ENCODE peak calls at places on chromosomes 1 and 21, in nine cellular contexts. D is kidney epithelial cell; K is endothelial cell of umbilical vein; R is ascending aorta; A is fibroblast of lung; W is lung; X is heart right ventricle; C is CD8-positive, alpha-beta T cell; Q is psoas muscle. S is an unnamed sample.

GRCh38 chr21:33024278-33025103 is 1.2 kb upstream of the OLIG2 start:
- DNase-seq in C (no peak), K (no peak), Q (no peak), R (no peak), X (no peak), W (no peak), D (no peak), A (no peak), S (no peak)

GRCh38 chr1:9263984-9264929 is 28.4 kb upstream of the SPSB1 start:
- DNase-seq in W (no peak), A (no peak), K (no peak), R (no peak), D (no peak), X (no peak), C (no peak), Q (no peak), S (no peak)

GRCh38 chr1:26376050-26376449 is 3.5 kb upstream of the ZNF683 start:
- DNase-seq in W (no peak), C (no peak), D (no peak), R (no peak), A (no peak), X (no peak), Q (no peak), K (no peak), S (no peak)

GRCh38 chr1:154621875-154622274 is 13.9 kb upstream of the ADAR start:
- DNase-seq in K (no peak), R (no peak), A (no peak), W (no peak), C (no peak), Q (no peak), X (no peak), D (no peak), S (no peak)

GRCh38 chr1:20234761-20235540 is 48.6 kb upstream of the PLA2G2C start:
- DNase-seq in Q (no peak), K (no peak), C (no peak), D (no peak), A (no peak), W (no peak), X (no peak), R (no peak), S (no peak)

GRCh38 chr1:76142771-76143540 is 68.4 kb downstream of the ST6GALNAC3 start:
- DNase-seq in C (no peak), X (no peak), D (no peak), A (peak; percentile 46), K (peak; percentile 37), W (no peak), Q (no peak), R (no peak), S (no peak)

GRCh38 chr1:169906938-169907337 is 13.2 kb upstream of the SCYL3 start:
- DNase-seq in A (peak; percentile 48), Q (no peak), C (no peak), R (no peak), D (no peak), W (no peak), X (no peak), K (no peak), S (no peak)

GRCh38 chr21:25062061-25062460 is 545.2 kb downstream of the MRPL39 start:
- DNase-seq in X (no peak), R (no peak), Q (no peak), K (no peak), C (no peak), W (no peak), D (no peak), A (no peak), S (no peak)

GRCh38 chr1:114328505-114328904 is 174.8 kb upstream of the SYT6 start:
- DNase-seq in Q (no peak), D (no peak), X (no peak), C (no peak), W (no peak), R (no peak), A (no peak), K (no peak), S (no peak)

GRCh38 chr1:229440821-229441537 is 7.1 kb upstream of the ACTA1 start:
- DNase-seq in X (no peak), C (no peak), K (no peak), R (no peak), D (peak; percentile 47), W (no peak), Q (no peak), A (peak; percentile 84), S (no peak)

GRCh38 chr1:156310962-156311361 is 11.9 kb upstream of the VHLL start:
- DNase-seq in K (no peak), R (no peak), Q (peak; percentile 60), W (no peak), D (no peak), A (peak; percentile 67), X (no peak), C (no peak), S (no peak)

GRCh38 chr1:75796376-75797272 is at the start of gene MSH4:
- DNase-seq in R (no peak), Q (peak; percentile 16), A (no peak), W (no peak), D (no peak), K (no peak), C (no peak), X (no peak), S (no peak)

GRCh38 chr1:205631010-205631726 is 643 bp downstream of the ELK4 start:
- DNase-seq in A (peak; percentile 62), W (peak; percentile 51), Q (peak; percentile 70), X (peak; percentile 53), K (peak; percentile 90), C (peak; percentile 76), D (no peak), R (peak; percentile 79), S (peak; percentile 75)

GRCh38 chr1:111145542-111145941 is 5.5 kb downstream of the CEPT1 start:
- DNase-seq in A (no peak), X (no peak), C (no peak), R (no peak), K (no peak), Q (no peak), D (no peak), W (no peak), S (no peak)

GRCh38 chr21:30935889-30936168 is 54.4 kb upstream of the KRTAP11-1 start:
- DNase-seq in K (no peak), R (no peak), X (no peak), C (no peak), A (no peak), Q (no peak), W (no peak), D (no peak), S (no peak)

GRCh38 chr1:47726496-47726855 is 270.7 kb downstream of the TRABD2B start:
- DNase-seq in Q (no peak), X (no peak), C (no peak), A (no peak), W (no peak), R (no peak), D (no peak), K (no peak), S (no peak)

GRCh38 chr1:47722909-47723580 is 274.1 kb downstream of the TRABD2B start:
- DNase-seq in A (no peak), K (no peak), Q (no peak), X (no peak), W (no peak), D (no peak), R (no peak), C (no peak), S (no peak)

GRCh38 chr1:47725000-47725731 is 272.0 kb downstream of the TRABD2B start:
- DNase-seq in C (no peak), R (no peak), D (no peak), A (no peak), K (no peak), W (no peak), X (no peak), Q (no peak), S (no peak)

GRCh38 chr1:47725732-47726495 is 271.3 kb downstream of the TRABD2B start:
- DNase-seq in R (peak; percentile 89), Q (peak; percentile 69), K (peak; percentile 74), X (peak; percentile 78), C (peak; percentile 59), W (peak; percentile 75), D (no peak), A (peak; percentile 74), S (peak; percentile 77)

GRCh38 chr1:47724427-47724999 is 272.7 kb downstream of the TRABD2B start:
- DNase-seq in A (no peak), W (no peak), D (no peak), Q (no peak), R (no peak), X (no peak), C (no peak), K (no peak), S (no peak)
- H3K4me3 ChIP-seq in A (no peak overlapping the region), W (no peak overlapping the region), D (no peak overlapping the region), Q (peak overlapping the region; percentile 41), R (peak overlapping the region; percentile 50), X (no peak overlapping the region), C (no peak overlapping the region), K (no peak overlapping the region), S (no peak overlapping the region)

GRCh38 chr1:22641247-22641646 is 2.2 kb upstream of the C1QC start:
- DNase-seq in W (no peak), K (no peak), A (no peak), X (no peak), C (no peak), Q (no peak), R (no peak), D (no peak), S (no peak)

GRCh38 chr1:22636927-22637326 is 499 bp downstream of the C1QA start:
- DNase-seq in W (no peak), A (no peak), D (no peak), X (no peak), C (no peak), R (no peak), K (no peak), Q (no peak), S (no peak)

GRCh38 chr1:22638476-22639234 is 2.2 kb downstream of the C1QA start:
- DNase-seq in C (no peak), Q (no peak), D (no peak), A (no peak), X (no peak), W (no peak), R (no peak), K (no peak), S (no peak)

GRCh38 chr1:22637952-22638445 is 1.6 kb downstream of the C1QA start:
- DNase-seq in R (no peak), D (no peak), K (no peak), X (no peak), W (no peak), C (no peak), Q (no peak), A (no peak), S (no peak)

GRCh38 chr1:22639286-22639685 is 2.9 kb downstream of the C1QA start:
- DNase-seq in R (no peak), X (no peak), Q (no peak), W (no peak), D (no peak), K (peak; percentile 17), A (peak; percentile 34), C (no peak), S (no peak)
- TF ChIP-seq CTCF in R (no peak), X (no peak), Q (no peak), W (no peak), D (no peak), K (no peak), A (no peak), C (no peak), S (no peak)

GRCh38 chr1:187903223-187903622 is 1074.5 kb downstream of the PLA2G4A start:
- DNase-seq in A (no peak), K (no peak), R (no peak), C (no peak), D (no peak), W (no peak), X (no peak), Q (no peak), S (no peak)
- H3K27me3 ChIP-seq in A (no peaks in the 10 kb centered on the region), K (no peaks in the 10 kb centered on the region), R (no peaks in the 10 kb centered on the region), C (no peaks in the 10 kb centered on the region), D (no peaks in the 10 kb centered on the region), W (no peaks in the 10 kb centered on the region), X (no peaks in the 10 kb centered on the region), Q (no peaks in the 10 kb centered on the region), S (no peaks in the 10 kb centered on the region)

GRCh38 chr1:119186471-119186870 is 46.0 kb upstream of the WARS2 start:
- DNase-seq in W (no peak), D (no peak), R (no peak), C (no peak), Q (no peak), K (no peak), A (peak; percentile 11), X (no peak), S (no peak)
- H3K4me3 ChIP-seq in W (no peak overlapping the region), D (no peak overlapping the region), R (no peak overlapping the region), C (no peak overlapping the region), Q (no peak overlapping the region), K (no peak overlapping the region), A (no peak overlapping the region), X (no peak overlapping the region), S (no peak overlapping the region)

S was measured in Caco-2.